ENCODE peak calls at places on chromosomes 1 and 21, in five cellular contexts. S is HCT116, Q is A549, Z is Daoy, V is prostate gland. Y is an unnamed sample.

GRCh38 chr1:115717541-115717940 is 51.0 kb downstream of the CASQ2 start:
- DNase-seq in Z (peak), Q (no peak), S (peak), V (peak), Y (no peak)

GRCh38 chr1:217535601-217536377 is 95.1 kb downstream of the GPATCH2 start:
- DNase-seq in V (no peak), Q (no peak), S (no peak), Z (no peak), Y (no peak)

GRCh38 chr1:150008699-150009098 is 1.8 kb downstream of the OTUD7B start:
- DNase-seq in S (no peak), Z (no peak), Q (no peak), V (no peak), Y (no peak)

GRCh38 chr1:192788184-192788583 is 20.7 kb upstream of the RGS2 start:
- DNase-seq in S (no peak), Z (peak), Q (peak), V (no peak), Y (no peak)

GRCh38 chr1:46517010-46517600 is 27.5 kb downstream of the DMBX1 start:
- DNase-seq in V (peak), S (peak), Z (peak), Q (no peak), Y (no peak)

GRCh38 chr1:221743416-221744208 is 1.7 kb upstream of the DUSP10 start:
- DNase-seq in Z (no peak), S (no peak), V (no peak), Q (no peak), Y (no peak)

GRCh38 chr21:38505654-38506523 is 7.6 kb upstream of the ERG start:
- DNase-seq in Z (peak), V (peak), S (peak), Q (peak), Y (no peak)

GRCh38 chr1:115976062-115976899 is at the start of gene SLC22A15:
- DNase-seq in S (no peak), Q (peak), Z (peak), V (peak), Y (peak)

GRCh38 chr1:241639040-241639652 is 1.0 kb downstream of the CHML start:
- DNase-seq in S (no peak), Q (no peak), V (no peak), Z (no peak), Y (no peak)

GRCh38 chr1:204398197-204399125 is 13.2 kb downstream of the PPP1R15B start:
- DNase-seq in Q (peak), Z (peak), V (peak), S (peak), Y (peak)

GRCh38 chr1:119594386-119594785 is 53.7 kb downstream of the ZNF697 start:
- DNase-seq in Q (no peak), Z (peak), V (no peak), S (no peak), Y (no peak)